ENCODE peak calls at places on chromosome 6, in eight cellular contexts. Q, M, K, U, F, W, D and P are unnamed samples.

GRCh38 chr6:136471372-136471771 is 78.8 kb downstream of the MAP7 start:
- DNase-seq in M (no peak), W (no peak), K (no peak), Q (no peak), U (no peak), D (no peak), F (no peak), P (no peak)

GRCh38 chr6:84522135-84522535 is 242.3 kb downstream of the TBX18 start:
- DNase-seq in W (no peak), M (no peak), U (peak), D (no peak), K (no peak), Q (no peak), F (no peak), P (no peak)

GRCh38 chr6:42099340-42100028 is 42.9 kb downstream of the C6orf132 start:
- DNase-seq in K (peak), D (peak), W (peak), M (no peak), U (peak), F (no peak), Q (no peak), P (no peak)

GRCh38 chr6:166627875-166628849 is 1.1 kb upstream of the RPS6KA2 start:
- DNase-seq in Q (peak), F (peak), W (peak), D (peak), U (peak), M (peak), K (peak), P (peak)

GRCh38 chr6:137190710-137191109 is 17.3 kb upstream of the IL22RA2 start:
- DNase-seq in U (no peak), D (no peak), K (no peak), Q (no peak), M (no peak), W (no peak), F (no peak), P (no peak)

GRCh38 chr6:10030942-10031537 is 383.8 kb downstream of the TFAP2A start:
- DNase-seq in W (no peak), D (no peak), U (no peak), M (no peak), K (peak), F (no peak), Q (no peak), P (no peak)

GRCh38 chr6:68776382-68776781 is 141.3 kb downstream of the ADGRB3 start:
- DNase-seq in D (no peak), U (no peak), F (no peak), M (no peak), W (no peak), Q (no peak), K (no peak), P (no peak)

GRCh38 chr6:114282268-114282667 is 60.6 kb downstream of the HS3ST5 start:
- DNase-seq in U (no peak), D (no peak), K (no peak), W (no peak), F (no peak), M (no peak), Q (no peak), P (no peak)

GRCh38 chr6:156779206-156780116 is 2.3 kb downstream of the ARID1B start:
- DNase-seq in D (peak), U (peak), W (peak), Q (peak), F (peak), M (peak), K (peak), P (peak)

GRCh38 chr6:44675449-44675848 is 287.9 kb downstream of the CDC5L start:
- DNase-seq in F (no peak), Q (no peak), K (no peak), M (no peak), W (no peak), D (no peak), U (no peak), P (no peak)

GRCh38 chr6:122145741-122146240 is 253.7 kb upstream of the HSF2 start:
- DNase-seq in D (no peak), W (no peak), F (no peak), U (no peak), M (no peak), Q (no peak), K (no peak), P (no peak)

GRCh38 chr6:24193364-24193763 is 67.3 kb downstream of the NRSN1 start:
- DNase-seq in W (no peak), D (no peak), K (no peak), U (no peak), M (no peak), F (no peak), Q (no peak), P (no peak)

GRCh38 chr6:147159536-147160374 is 44.5 kb upstream of the STXBP5 start:
- DNase-seq in D (no peak), Q (no peak), F (no peak), M (no peak), K (no peak), W (no peak), U (no peak), P (no peak)

GRCh38 chr6:150866147-150867073 is 908 bp downstream of the MTHFD1L start:
- DNase-seq in M (peak), W (peak), Q (peak), D (peak), K (peak), U (peak), F (peak), P (peak)

GRCh38 chr6:157708933-157709332 is 114.1 kb upstream of the SNX9 start:
- DNase-seq in Q (no peak), U (no peak), W (no peak), D (no peak), M (no peak), K (no peak), F (no peak), P (no peak)

GRCh38 chr6:18277181-18278006 is 13.1 kb upstream of the DEK start:
- DNase-seq in U (no peak), K (no peak), Q (no peak), D (no peak), F (no peak), M (no peak), W (no peak), P (no peak)

GRCh38 chr6:155473741-155474140 is 18.1 kb upstream of the NOX3 start:
- DNase-seq in F (no peak), W (no peak), K (no peak), D (no peak), Q (no peak), U (no peak), M (no peak), P (no peak)

GRCh38 chr6:7763896-7764295 is 38.0 kb downstream of the BMP6 start:
- DNase-seq in W (no peak), D (no peak), Q (no peak), M (no peak), U (no peak), F (no peak), K (no peak), P (no peak)

GRCh38 chr6:27834384-27834783 is 77.8 kb downstream of the OR2B2 start:
- DNase-seq in W (no peak), K (no peak), F (no peak), M (no peak), Q (no peak), D (no peak), U (no peak), P (no peak)

GRCh38 chr6:121548146-121548545 is 112.7 kb downstream of the GJA1 start:
- DNase-seq in F (no peak), W (no peak), M (no peak), Q (no peak), D (no peak), U (no peak), K (no peak), P (no peak)

GRCh38 chr6:42315220-42315990 is 97.7 kb upstream of the MRPS10 start:
- DNase-seq in W (no peak), F (no peak), Q (no peak), D (no peak), K (no peak), M (no peak), U (no peak), P (no peak)

GRCh38 chr6:138162947-138163569 is 1.3 kb downstream of the ARFGEF3 start:
- DNase-seq in U (no peak), Q (no peak), D (no peak), F (no peak), M (no peak), K (no peak), W (no peak), P (no peak)

GRCh38 chr6:21075986-21076385 is 517.6 kb upstream of the SOX4 start:
- DNase-seq in D (no peak), K (no peak), F (no peak), U (no peak), Q (no peak), W (peak), M (no peak), P (no peak)

GRCh38 chr6:169082093-169082492 is 171.6 kb downstream of the THBS2 start:
- DNase-seq in D (no peak), U (no peak), M (no peak), F (no peak), K (no peak), Q (no peak), W (no peak), P (no peak)

GRCh38 chr6:109672204-109672603 is 18.8 kb downstream of the AK9 start:
- DNase-seq in W (no peak), M (no peak), F (no peak), U (no peak), Q (no peak), K (no peak), D (no peak), P (no peak)

GRCh38 chr6:133756046-133756445 is 132.9 kb upstream of the TCF21 start:
- DNase-seq in F (no peak), M (no peak), K (no peak), U (no peak), Q (no peak), D (no peak), W (no peak), P (no peak)

GRCh38 chr6:169780571-169781091 is 29.2 kb downstream of the ERMARD start:
- DNase-seq in D (no peak), K (no peak), F (no peak), M (no peak), Q (no peak), U (no peak), W (no peak), P (peak)

GRCh38 chr6:7213416-7213815 is 99.6 kb downstream of the SSR1 start:
- DNase-seq in Q (no peak), K (no peak), D (no peak), F (no peak), W (no peak), M (no peak), U (no peak), P (no peak)

GRCh38 chr6:89518352-89519055 is 85.6 kb downstream of the ANKRD6 start:
- DNase-seq in D (no peak), M (no peak), W (no peak), U (no peak), K (no peak), Q (no peak), F (no peak), P (no peak)

GRCh38 chr6:158784505-158784904 is 34.7 kb downstream of the EZR start:
- DNase-seq in K (no peak), U (no peak), F (no peak), M (no peak), W (peak), D (no peak), Q (no peak), P (no peak)

GRCh38 chr6:130027948-130028347 is 9.6 kb downstream of the L3MBTL3 start:
- DNase-seq in K (no peak), M (no peak), W (no peak), Q (no peak), U (no peak), D (no peak), F (no peak), P (no peak)

GRCh38 chr6:11779308-11780096 is 899 bp upstream of the ADTRP start:
- DNase-seq in Q (no peak), F (no peak), W (no peak), M (no peak), K (no peak), U (no peak), D (no peak), P (no peak)

GRCh38 chr6:30568245-30568644 is 3.0 kb upstream of the ABCF1 start:
- DNase-seq in D (no peak), U (no peak), M (no peak), K (no peak), F (no peak), W (no peak), Q (no peak), P (no peak)

GRCh38 chr6:43838276-43839036 is 68.4 kb downstream of the VEGFA start:
- DNase-seq in U (peak), K (peak), M (peak), D (peak), Q (peak), F (no peak), W (peak), P (peak)

GRCh38 chr6:101543796-101544195 is 150.3 kb downstream of the GRIK2 start:
- DNase-seq in M (no peak), F (no peak), D (no peak), W (no peak), U (no peak), Q (no peak), K (no peak), P (no peak)

GRCh38 chr6:72783035-72783434 is 161.2 kb downstream of the KCNQ5 start:
- DNase-seq in D (no peak), M (no peak), F (no peak), W (no peak), K (no peak), U (no peak), Q (no peak), P (no peak)

GRCh38 chr6:127520061-127520460 is 926 bp upstream of the MTCL3 start:
- DNase-seq in U (peak), D (no peak), W (no peak), F (no peak), M (no peak), Q (no peak), K (no peak), P (no peak)

GRCh38 chr6:16803294-16804006 is 42.2 kb upstream of the ATXN1 start:
- DNase-seq in M (peak), U (peak), D (peak), F (peak), W (no peak), Q (no peak), K (no peak), P (peak)

DNA sequence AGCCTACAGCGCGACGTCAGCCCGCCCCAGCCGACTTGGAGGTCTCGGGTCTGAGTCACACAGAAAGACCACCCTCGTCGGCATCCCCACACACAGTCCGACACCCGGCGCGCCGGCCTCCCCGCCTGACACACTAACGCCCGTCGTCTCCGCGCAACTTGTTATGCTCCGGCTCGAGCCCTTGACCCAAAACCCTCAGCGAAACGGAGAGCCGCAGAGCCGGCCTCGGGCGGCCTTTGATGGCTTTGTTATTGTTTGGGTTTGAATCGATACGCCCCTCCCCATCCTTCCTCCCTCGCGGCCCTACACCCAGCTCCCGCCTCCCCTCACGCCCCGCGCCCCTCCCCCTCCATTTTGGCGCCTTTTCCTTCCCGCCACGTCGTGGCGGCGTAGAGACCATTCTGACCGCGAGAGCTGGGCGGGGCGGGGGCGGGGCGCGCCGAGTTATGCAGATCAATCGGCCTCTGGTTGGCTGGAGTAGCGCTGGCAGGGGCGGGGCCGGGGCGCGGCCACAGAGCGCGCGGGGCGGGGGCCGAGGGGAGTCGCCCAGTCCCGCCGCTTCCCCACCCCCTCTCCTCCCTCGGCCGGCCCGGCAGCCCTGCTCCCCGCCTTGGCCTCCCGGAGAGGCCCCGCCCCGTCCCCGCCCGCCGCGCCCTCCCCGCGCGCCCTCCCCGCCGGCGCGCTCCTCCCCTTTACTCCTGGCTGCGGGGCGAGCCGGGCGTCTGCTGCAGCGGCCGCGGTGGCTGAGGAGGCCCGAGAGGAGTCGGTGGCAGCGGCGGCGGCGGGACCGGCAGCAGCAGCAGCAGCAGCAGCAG is at the start of gene PIM1:
- DNase-seq in Q (peak), U (peak), K (peak), D (peak), F (peak), M (peak), W (peak), P (peak)
- TF ChIP-seq POLR2A in Q (no peak), U (peak), K (peak), D (peak), F (peak), M (peak), W (no peak), P (no peak)

GRCh38 chr6:167759912-167760311 is 66.8 kb upstream of the AFDN start:
- DNase-seq in U (no peak), D (no peak), F (no peak), K (no peak), Q (peak), W (no peak), M (peak), P (no peak)
- H3K4me3 ChIP-seq in U (no peak), D (no peak), F (no peak), K (no peak), Q (no peak), W (no peak), M (no peak), P (no peak)

DNA sequence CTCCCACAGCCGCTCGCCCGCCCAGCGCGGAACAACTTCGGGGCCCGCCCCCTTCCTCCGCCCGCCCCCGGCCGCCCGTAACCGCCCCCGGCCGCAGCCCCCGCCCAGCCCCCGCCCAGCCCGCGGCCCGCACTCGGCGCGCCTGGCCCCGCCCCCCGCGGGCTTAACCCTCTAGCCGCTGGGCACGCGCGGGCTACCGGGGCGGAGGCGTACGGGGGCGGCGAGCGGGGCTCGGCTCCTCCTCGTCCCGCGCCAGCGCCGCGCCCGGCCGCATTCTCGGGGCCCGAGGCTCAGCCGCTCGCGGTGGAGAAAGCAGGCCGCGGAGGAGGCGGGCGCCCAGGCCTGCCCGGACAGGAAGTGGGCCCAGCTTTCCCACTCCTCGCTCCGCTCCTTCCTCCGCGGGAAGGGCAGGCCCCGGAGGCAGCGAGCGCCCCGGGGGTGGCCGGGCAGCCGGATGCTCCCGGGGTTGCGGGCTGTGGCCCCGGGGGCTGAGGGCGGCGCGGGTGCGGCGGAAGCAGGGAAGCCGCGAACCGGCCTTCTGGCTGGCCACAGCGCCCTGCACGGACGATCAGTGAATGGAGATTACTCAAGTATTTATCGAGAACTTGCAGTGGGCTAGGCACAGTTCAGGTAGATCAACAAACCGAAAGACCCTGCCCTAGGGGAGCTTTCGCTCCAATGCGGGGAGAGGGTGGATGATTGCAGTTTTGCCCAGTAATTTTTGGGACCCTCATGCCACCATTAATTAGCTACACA is at the start of gene TRAM2:
- DNase-seq in F (peak), U (peak), M (peak), K (peak), W (peak), D (peak), Q (peak), P (peak)
- TF ChIP-seq POLR2A in F (peak), U (peak), M (no peak), K (peak), W (no peak), D (peak), Q (no peak), P (no peak)

DNA sequence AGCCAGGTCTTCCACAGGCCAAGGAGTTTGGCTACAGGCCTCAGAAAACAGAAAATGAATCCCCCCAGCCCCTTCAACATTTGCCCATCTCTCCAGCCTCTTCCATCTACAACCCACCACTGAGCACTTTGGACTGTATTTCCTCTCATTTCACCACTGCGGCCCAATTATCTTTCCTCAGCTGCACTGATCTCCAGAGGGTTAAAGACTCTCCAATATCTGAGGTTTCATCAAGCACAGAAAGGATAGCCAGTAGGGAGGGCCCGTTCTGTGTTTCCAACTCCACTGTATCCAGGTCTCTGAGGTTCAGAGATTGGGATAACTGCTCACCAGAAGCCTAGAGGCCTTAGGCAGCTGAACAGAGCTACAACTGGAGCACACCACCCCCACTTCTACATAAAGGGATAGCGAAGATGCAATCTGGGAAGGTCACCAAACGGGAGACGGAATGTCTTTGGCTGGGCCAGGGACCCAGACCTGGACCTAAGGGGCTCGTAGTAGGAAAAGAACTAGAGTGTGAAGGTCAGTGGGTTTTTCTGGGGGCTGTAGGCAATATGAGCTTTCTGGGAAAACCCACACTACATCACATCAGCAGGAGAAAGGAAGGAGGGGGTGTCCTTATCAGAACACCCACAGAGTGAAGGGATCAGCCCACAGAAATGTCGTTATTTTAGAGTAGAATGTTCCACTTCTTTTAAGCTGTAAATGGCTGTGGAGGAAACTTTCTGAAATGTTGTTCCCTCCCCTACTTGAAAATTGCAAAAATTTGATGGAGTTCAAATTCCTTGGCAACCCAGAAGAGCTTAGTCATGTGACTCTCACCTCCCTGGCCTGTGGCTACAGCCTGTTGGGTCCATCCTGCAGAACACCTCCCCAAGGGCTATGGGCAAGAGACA is 7.3 kb downstream of the KCNK5 start:
- DNase-seq in W (no peak), F (no peak), U (no peak), K (peak), D (no peak), Q (no peak), M (no peak), P (no peak)
- H3K4me3 ChIP-seq in W (no peak), F (no peak), U (no peak), K (peak), D (no peak), Q (no peak), M (no peak), P (no peak)